ENCODE peak calls at places on chromosomes 11 and 22, in four cellular contexts. Q, J, N and C are unnamed samples.

GRCh38 chr11:43583548-43583947 is 97.0 kb upstream of the HSD17B12 start:
- DNase-seq in J (no peak), N (no peak), Q (no peak), C (no peak)

GRCh38 chr22:48106715-48107259 is 1344.3 kb downstream of the TBC1D22A start:
- DNase-seq in J (no peak), N (no peak), Q (no peak), C (no peak)

GRCh38 chr22:29877620-29878019 is 5.4 kb upstream of the MTMR3 start:
- DNase-seq in J (no peak), Q (no peak), N (no peak), C (no peak)

GRCh38 chr22:40179535-40179934 is 1.8 kb downstream of the TNRC6B start:
- DNase-seq in Q (no peak), N (no peak), J (no peak), C (no peak)

GRCh38 chr11:7668464-7668863 is 4.8 kb downstream of the CYB5R2 start:
- DNase-seq in N (no peak), Q (no peak), J (no peak), C (no peak)

GRCh38 chr22:29509815-29510214 is 29.8 kb downstream of the NEFH start:
- DNase-seq in Q (no peak), J (no peak), N (no peak), C (no peak)

GRCh38 chr11:86473991-86474833 is 99.5 kb downstream of the CCDC81 start:
- DNase-seq in Q (no peak), J (no peak), N (no peak), C (no peak)

GRCh38 chr11:33616552-33616951 is 84.1 kb downstream of the C11orf91 start:
- DNase-seq in N (no peak), Q (no peak), J (no peak), C (no peak)

GRCh38 chr22:23882370-23882769 is 11.8 kb upstream of the MIF start:
- DNase-seq in Q (no peak), N (peak; percentile 54), J (no peak), C (no peak)

GRCh38 chr11:101128571-101129202 is 926 bp downstream of the PGR start:
- DNase-seq in N (no peak), Q (no peak), J (peak; percentile 8), C (peak; percentile 62)

GRCh38 chr11:45233121-45233803 is 52.9 kb downstream of the SYT13 start:
- DNase-seq in N (peak; percentile 71), Q (no peak), J (peak; percentile 87), C (peak; percentile 78)

GRCh38 chr11:11733246-11733763 is 108.5 kb upstream of the USP47 start:
- DNase-seq in J (no peak), Q (no peak), N (no peak), C (no peak)

GRCh38 chr11:111836162-111836561 is 35.2 kb downstream of the ALG9 start:
- DNase-seq in Q (no peak), J (no peak), N (no peak), C (no peak)

GRCh38 chr11:58316142-58316541 is 42.7 kb downstream of the OR5B17 start:
- DNase-seq in Q (no peak), J (no peak), N (no peak), C (no peak)

GRCh38 chr22:46794491-46794890 is 32.0 kb downstream of the TBC1D22A start:
- DNase-seq in J (no peak), Q (no peak), N (no peak), C (no peak)

GRCh38 chr22:49209452-49210195 is 618.0 kb downstream of the BRD1 start:
- DNase-seq in Q (peak; percentile 93), N (no peak), J (no peak), C (no peak)

GRCh38 chr11:127106142-127106541 is 105.6 kb upstream of the KIRREL3 start:
- DNase-seq in N (no peak), J (no peak), Q (peak; percentile 70), C (peak; percentile 91)

GRCh38 chr11:118628031-118628430 is 20.6 kb downstream of the PHLDB1 start:
- DNase-seq in Q (no peak), N (no peak), J (no peak), C (no peak)

GRCh38 chr11:48170840-48171233 is 45.8 kb upstream of the OR4B1 start:
- DNase-seq in Q (no peak), N (no peak), J (no peak), C (no peak)

GRCh38 chr11:79493555-79494171 is 52.8 kb upstream of the TENM4 start:
- DNase-seq in J (peak; percentile 91), N (no peak), Q (peak; percentile 61), C (peak; percentile 95)

GRCh38 chr22:27139935-27140493 is 482.6 kb downstream of the MIAT start:
- DNase-seq in N (no peak), J (no peak), Q (no peak), C (no peak)

GRCh38 chr11:97756571-97757335 is 1264.0 kb upstream of the CNTN5 start:
- DNase-seq in Q (no peak), N (no peak), J (no peak), C (no peak)

GRCh38 chr22:45291061-45291930 is 6.5 kb downstream of the UPK3A start:
- DNase-seq in Q (no peak), N (no peak), J (no peak), C (no peak)

GRCh38 chr22:37794376-37794775 is 13.4 kb upstream of the GCAT start:
- DNase-seq in Q (no peak), N (no peak), J (no peak), C (no peak)

GRCh38 chr22:24265734-24266133 is 4.9 kb upstream of the SPECC1L start:
- DNase-seq in N (no peak), Q (no peak), J (no peak), C (no peak)

GRCh38 chr11:114082415-114082748 is 22.9 kb downstream of the ZBTB16 start:
- DNase-seq in J (no peak), N (no peak), Q (no peak), C (no peak)

GRCh38 chr11:77322926-77323590 is 21.6 kb upstream of the GDPD4 start:
- DNase-seq in N (no peak), Q (no peak), J (no peak), C (no peak)

GRCh38 chr22:46075764-46076531 is 74.4 kb upstream of the PPARA start:
- DNase-seq in Q (no peak), N (peak; percentile 23), J (no peak), C (no peak)

GRCh38 chr11:96065379-96065778 is 141.5 kb upstream of the MTMR2 start:
- DNase-seq in Q (no peak), J (no peak), N (no peak), C (no peak)

GRCh38 chr11:76768091-76769047 is 14.8 kb upstream of the TSKU start:
- DNase-seq in J (no peak), Q (peak; percentile 25), N (no peak), C (peak; percentile 84)

GRCh38 chr11:61507962-61508824 is at the start of gene LRRC10B:
- DNase-seq in Q (peak; percentile 88), N (peak; percentile 69), J (peak; percentile 60), C (peak; percentile 95)